ENCODE peak calls at places on chromosome 13, in ten cellular contexts. One of them, this sample, is unnamed.

GRCh38 chr13:36530050-36530789 is 97.9 kb downstream of the CCNA1 start:
- DNase-seq in body of pancreas: no peak
- DNase-seq in IMR-90: no peak
- DNase-seq in pancreas: no peak
- DNase-seq in heart left ventricle: no peak
- DNase-seq in SK-N-SH: no peak
- DNase-seq in left ventricle myocardium inferior: no peak
- DNase-seq in psoas muscle: no peak
- DNase-seq in colonic mucosa: no peak
- DNase-seq in cardiac muscle cell: peak
- DNase-seq in this sample: peak

GRCh38 chr13:58712191-58712590 is 1080.6 kb downstream of the PCDH17 start:
- DNase-seq in body of pancreas: no peak
- DNase-seq in IMR-90: no peak
- DNase-seq in pancreas: no peak
- DNase-seq in heart left ventricle: no peak
- DNase-seq in SK-N-SH: no peak
- DNase-seq in left ventricle myocardium inferior: no peak
- DNase-seq in psoas muscle: no peak
- DNase-seq in colonic mucosa: no peak
- DNase-seq in cardiac muscle cell: no peak
- DNase-seq in this sample: no peak

GRCh38 chr13:79810671-79811070 is 329.7 kb downstream of the NDFIP2 start:
- DNase-seq in body of pancreas: no peak
- DNase-seq in IMR-90: peak
- DNase-seq in pancreas: no peak
- DNase-seq in heart left ventricle: no peak
- DNase-seq in SK-N-SH: no peak
- DNase-seq in left ventricle myocardium inferior: no peak
- DNase-seq in psoas muscle: no peak
- DNase-seq in colonic mucosa: no peak
- DNase-seq in cardiac muscle cell: peak
- DNase-seq in this sample: no peak

GRCh38 chr13:49791753-49792549 is 531 bp downstream of the KPNA3 start:
- DNase-seq in body of pancreas: peak
- DNase-seq in IMR-90: peak
- DNase-seq in pancreas: peak
- DNase-seq in heart left ventricle: peak
- DNase-seq in SK-N-SH: no peak
- DNase-seq in left ventricle myocardium inferior: no peak
- DNase-seq in psoas muscle: peak
- DNase-seq in colonic mucosa: peak
- DNase-seq in cardiac muscle cell: peak
- DNase-seq in this sample: peak

GRCh38 chr13:24648983-24649684 is 31.1 kb upstream of the ATP12A start:
- DNase-seq in body of pancreas: no peak
- DNase-seq in IMR-90: no peak
- DNase-seq in pancreas: no peak
- DNase-seq in heart left ventricle: no peak
- DNase-seq in SK-N-SH: no peak
- DNase-seq in left ventricle myocardium inferior: no peak
- DNase-seq in psoas muscle: no peak
- DNase-seq in colonic mucosa: no peak
- DNase-seq in cardiac muscle cell: no peak
- DNase-seq in this sample: no peak

GRCh38 chr13:59409651-59410200 is 754.0 kb downstream of the DIAPH3 start:
- DNase-seq in body of pancreas: no peak
- DNase-seq in IMR-90: no peak
- DNase-seq in pancreas: no peak
- DNase-seq in heart left ventricle: no peak
- DNase-seq in SK-N-SH: no peak
- DNase-seq in left ventricle myocardium inferior: no peak
- DNase-seq in psoas muscle: no peak
- DNase-seq in colonic mucosa: no peak
- DNase-seq in cardiac muscle cell: no peak
- DNase-seq in this sample: no peak

GRCh38 chr13:36131215-36131930 is at the start of gene DCLK1:
- DNase-seq in body of pancreas: peak
- DNase-seq in IMR-90: no peak
- DNase-seq in pancreas: peak
- DNase-seq in heart left ventricle: peak
- DNase-seq in SK-N-SH: peak
- DNase-seq in left ventricle myocardium inferior: peak
- DNase-seq in psoas muscle: peak
- DNase-seq in colonic mucosa: peak
- DNase-seq in cardiac muscle cell: peak
- DNase-seq in this sample: peak

GRCh38 chr13:39777527-39778061 is 122.1 kb downstream of the COG6 start:
- DNase-seq in body of pancreas: no peak
- DNase-seq in IMR-90: peak
- DNase-seq in pancreas: no peak
- DNase-seq in heart left ventricle: no peak
- DNase-seq in SK-N-SH: no peak
- DNase-seq in left ventricle myocardium inferior: no peak
- DNase-seq in psoas muscle: no peak
- DNase-seq in colonic mucosa: no peak
- DNase-seq in cardiac muscle cell: peak
- DNase-seq in this sample: no peak

GRCh38 chr13:48054601-48055000 is 17.1 kb downstream of the NUDT15 start:
- DNase-seq in body of pancreas: no peak
- DNase-seq in IMR-90: no peak
- DNase-seq in pancreas: no peak
- DNase-seq in heart left ventricle: no peak
- DNase-seq in SK-N-SH: no peak
- DNase-seq in left ventricle myocardium inferior: no peak
- DNase-seq in psoas muscle: no peak
- DNase-seq in colonic mucosa: no peak
- DNase-seq in cardiac muscle cell: no peak
- DNase-seq in this sample: no peak

GRCh38 chr13:21043898-21044297 is 17.5 kb downstream of the LATS2 start:
- DNase-seq in body of pancreas: no peak
- DNase-seq in IMR-90: peak
- DNase-seq in pancreas: no peak
- DNase-seq in heart left ventricle: no peak
- DNase-seq in SK-N-SH: no peak
- DNase-seq in left ventricle myocardium inferior: no peak
- DNase-seq in psoas muscle: no peak
- DNase-seq in colonic mucosa: no peak
- DNase-seq in cardiac muscle cell: peak
- DNase-seq in this sample: no peak

GRCh38 chr13:106467406-106468122 is 67.9 kb downstream of the EFNB2 start:
- DNase-seq in body of pancreas: no peak
- DNase-seq in IMR-90: no peak
- DNase-seq in pancreas: no peak
- DNase-seq in heart left ventricle: no peak
- DNase-seq in SK-N-SH: no peak
- DNase-seq in left ventricle myocardium inferior: no peak
- DNase-seq in psoas muscle: no peak
- DNase-seq in colonic mucosa: no peak
- DNase-seq in cardiac muscle cell: no peak
- DNase-seq in this sample: no peak

GRCh38 chr13:23618341-23618740 is 48.1 kb downstream of the TNFRSF19 start:
- DNase-seq in body of pancreas: no peak
- DNase-seq in IMR-90: peak
- DNase-seq in pancreas: no peak
- DNase-seq in heart left ventricle: no peak
- DNase-seq in SK-N-SH: no peak
- DNase-seq in left ventricle myocardium inferior: no peak
- DNase-seq in psoas muscle: no peak
- DNase-seq in colonic mucosa: no peak
- DNase-seq in cardiac muscle cell: peak
- DNase-seq in this sample: no peak

GRCh38 chr13:27168086-27168485 is 3.5 kb downstream of the USP12 start:
- DNase-seq in body of pancreas: peak
- DNase-seq in IMR-90: no peak
- DNase-seq in pancreas: no peak
- DNase-seq in heart left ventricle: no peak
- DNase-seq in SK-N-SH: no peak
- DNase-seq in left ventricle myocardium inferior: no peak
- DNase-seq in psoas muscle: no peak
- DNase-seq in colonic mucosa: no peak
- DNase-seq in cardiac muscle cell: no peak
- DNase-seq in this sample: no peak

GRCh38 chr13:25232937-25233515 is 54.3 kb downstream of the MTMR6 start:
- DNase-seq in body of pancreas: no peak
- DNase-seq in IMR-90: peak
- DNase-seq in pancreas: no peak
- DNase-seq in heart left ventricle: no peak
- DNase-seq in SK-N-SH: peak
- DNase-seq in left ventricle myocardium inferior: no peak
- DNase-seq in psoas muscle: no peak
- DNase-seq in colonic mucosa: no peak
- DNase-seq in cardiac muscle cell: peak
- DNase-seq in this sample: no peak

GRCh38 chr13:43879323-43880181 is at the start of the genes CCDC122 and LACC1:
- DNase-seq in body of pancreas: peak
- DNase-seq in IMR-90: peak
- DNase-seq in pancreas: peak
- DNase-seq in heart left ventricle: peak
- DNase-seq in SK-N-SH: peak
- DNase-seq in left ventricle myocardium inferior: peak
- DNase-seq in psoas muscle: peak
- DNase-seq in colonic mucosa: peak
- DNase-seq in cardiac muscle cell: peak
- DNase-seq in this sample: peak

DNA sequence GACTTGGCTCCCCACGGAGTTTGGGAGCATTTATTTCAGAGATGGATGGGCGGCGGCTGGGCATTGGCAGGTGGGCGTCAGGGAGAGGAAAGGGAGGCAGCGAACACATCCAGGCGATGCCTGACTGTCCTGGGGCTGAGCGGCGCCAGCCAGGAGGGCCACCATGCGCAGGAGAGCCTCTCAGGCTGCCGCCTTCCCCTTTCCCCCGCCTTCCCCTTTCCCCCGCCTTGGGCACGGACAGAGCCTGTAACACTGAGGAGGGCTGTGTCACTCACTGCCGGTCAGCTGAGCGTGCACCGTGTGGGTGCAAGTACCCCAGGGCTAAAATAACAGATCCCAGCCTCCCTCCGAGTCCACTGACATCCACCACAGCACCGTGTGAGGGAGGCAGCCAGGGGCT is 11.4 kb downstream of the MCF2L start:
- DNase-seq in body of pancreas: no peak
- DNase-seq in IMR-90: no peak
- DNase-seq in pancreas: peak
- DNase-seq in heart left ventricle: no peak
- DNase-seq in SK-N-SH: peak
- DNase-seq in left ventricle myocardium inferior: no peak
- DNase-seq in psoas muscle: no peak
- DNase-seq in colonic mucosa: no peak
- DNase-seq in cardiac muscle cell: no peak
- DNase-seq in this sample: no peak
- H3K27ac ChIP-seq in body of pancreas: no peak
- H3K27ac ChIP-seq in IMR-90: no peak
- H3K27ac ChIP-seq in pancreas: no peak
- H3K27ac ChIP-seq in heart left ventricle: peak
- H3K27ac ChIP-seq in SK-N-SH: no peak
- H3K27ac ChIP-seq in left ventricle myocardium inferior: peak
- H3K27ac ChIP-seq in psoas muscle: peak
- H3K27ac ChIP-seq in colonic mucosa: no peak
- H3K27ac ChIP-seq in cardiac muscle cell: no peak
- H3K27ac ChIP-seq in this sample: peak

GRCh38 chr13:73171926-73172325 is 113.1 kb downstream of the KLF5 start:
- DNase-seq in body of pancreas: no peak
- DNase-seq in IMR-90: peak
- DNase-seq in pancreas: no peak
- DNase-seq in heart left ventricle: no peak
- DNase-seq in SK-N-SH: no peak
- DNase-seq in left ventricle myocardium inferior: no peak
- DNase-seq in psoas muscle: no peak
- DNase-seq in colonic mucosa: no peak
- DNase-seq in cardiac muscle cell: peak
- DNase-seq in this sample: no peak
- H3K27ac ChIP-seq in body of pancreas: no peak
- H3K27ac ChIP-seq in IMR-90: no peak
- H3K27ac ChIP-seq in pancreas: no peak
- H3K27ac ChIP-seq in heart left ventricle: no peak
- H3K27ac ChIP-seq in SK-N-SH: peak
- H3K27ac ChIP-seq in left ventricle myocardium inferior: peak
- H3K27ac ChIP-seq in psoas muscle: no peak
- H3K27ac ChIP-seq in colonic mucosa: peak
- H3K27ac ChIP-seq in cardiac muscle cell: no peak
- H3K27ac ChIP-seq in this sample: no peak

DNA sequence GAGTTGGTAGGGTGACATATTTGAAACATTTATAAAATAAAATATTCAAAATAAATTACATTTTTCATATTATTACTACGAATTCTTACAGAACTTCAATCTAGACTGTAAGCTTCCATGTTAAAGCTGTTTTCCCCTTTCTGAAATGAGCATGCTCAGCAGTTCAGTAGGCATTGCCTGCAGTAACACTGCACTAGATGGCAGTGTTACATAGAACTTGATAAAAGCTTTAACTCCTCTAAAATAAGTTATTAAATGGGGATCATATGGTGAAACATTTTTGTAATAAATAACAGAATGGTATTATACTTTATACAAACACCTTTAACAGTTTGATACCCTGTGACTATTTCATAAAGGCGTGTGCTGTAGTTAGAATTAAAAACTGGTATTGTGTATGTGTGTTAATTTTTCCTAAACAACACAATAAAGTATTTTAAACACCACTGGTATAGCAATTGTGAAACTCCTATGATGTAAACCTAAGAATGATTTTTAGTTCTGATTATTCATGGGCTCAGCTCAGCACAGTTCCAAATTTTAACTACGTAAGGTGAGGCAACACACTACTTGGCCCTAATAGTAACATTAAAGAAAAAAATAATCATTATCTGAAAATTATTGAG is 11.6 kb upstream of the GPR18 start:
- DNase-seq in body of pancreas: no peak
- DNase-seq in IMR-90: peak
- DNase-seq in pancreas: no peak
- DNase-seq in heart left ventricle: no peak
- DNase-seq in SK-N-SH: peak
- DNase-seq in left ventricle myocardium inferior: no peak
- DNase-seq in psoas muscle: no peak
- DNase-seq in colonic mucosa: no peak
- DNase-seq in cardiac muscle cell: peak
- DNase-seq in this sample: no peak
- H3K27ac ChIP-seq in body of pancreas: no peak
- H3K27ac ChIP-seq in IMR-90: no peak
- H3K27ac ChIP-seq in pancreas: no peak
- H3K27ac ChIP-seq in heart left ventricle: no peak
- H3K27ac ChIP-seq in SK-N-SH: no peak
- H3K27ac ChIP-seq in left ventricle myocardium inferior: no peak
- H3K27ac ChIP-seq in psoas muscle: no peak
- H3K27ac ChIP-seq in colonic mucosa: no peak
- H3K27ac ChIP-seq in cardiac muscle cell: no peak
- H3K27ac ChIP-seq in this sample: no peak

DNA sequence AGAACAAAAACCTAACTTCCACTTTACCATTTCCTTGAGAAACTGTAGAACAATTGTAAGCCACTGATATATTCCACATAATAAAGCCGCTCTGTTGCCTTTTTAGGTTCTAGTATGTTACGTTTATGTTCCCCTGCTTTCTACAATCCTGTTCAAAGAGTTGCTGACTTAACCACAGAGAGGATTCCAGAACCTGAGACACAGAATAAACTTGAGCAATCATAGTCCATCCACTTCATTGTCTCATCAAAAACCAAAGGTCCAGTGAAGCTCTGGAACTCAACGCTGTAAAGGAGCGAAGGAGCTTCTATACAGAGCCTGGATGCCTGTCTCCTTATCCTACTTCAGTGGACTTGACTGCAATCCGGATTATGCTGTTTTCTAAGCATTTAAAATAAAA is 4.6 kb downstream of the STARD13 start:
- DNase-seq in body of pancreas: no peak
- DNase-seq in IMR-90: peak
- DNase-seq in pancreas: no peak
- DNase-seq in heart left ventricle: no peak
- DNase-seq in SK-N-SH: no peak
- DNase-seq in left ventricle myocardium inferior: no peak
- DNase-seq in psoas muscle: no peak
- DNase-seq in colonic mucosa: no peak
- DNase-seq in cardiac muscle cell: no peak
- DNase-seq in this sample: no peak
- H3K27ac ChIP-seq in body of pancreas: peak
- H3K27ac ChIP-seq in IMR-90: peak
- H3K27ac ChIP-seq in pancreas: no peak
- H3K27ac ChIP-seq in heart left ventricle: no peak
- H3K27ac ChIP-seq in SK-N-SH: peak
- H3K27ac ChIP-seq in left ventricle myocardium inferior: peak
- H3K27ac ChIP-seq in psoas muscle: peak
- H3K27ac ChIP-seq in colonic mucosa: peak
- H3K27ac ChIP-seq in cardiac muscle cell: no peak
- H3K27ac ChIP-seq in this sample: no peak